ENCODE peak calls at places on chromosome 15, in eight cellular contexts. H is H7; C is T-helper 2 cell; P is left cardiac atrium; T is HTR-8/SVneo; U is stimulated activated CD4-positive, alpha-beta T cell treated with anti-CD3 and anti-CD28 coated beads, Interleukin-1b, Interleukin-23, amount 100 ng/mL, for 4 hours; L is HFF-Myc; O is T-helper 1 cell. S is an unnamed sample.

GRCh38 chr15:47766406-47766805 is 49.1 kb downstream of the SEMA6D start:
- DNase-seq in U (no peak), O (no peak), L (no peak), P (no peak), T (no peak), H (no peak), C (no peak), S (no peak)

GRCh38 chr15:42201801-42202200 is 6.3 kb downstream of the VPS39 start:
- DNase-seq in U (no peak), T (no peak), L (no peak), H (no peak), P (no peak), O (no peak), C (no peak), S (no peak)

GRCh38 chr15:84840741-84841429 is 23.7 kb downstream of the ALPK3 start:
- DNase-seq in L (no peak), C (no peak), O (no peak), U (no peak), H (no peak), T (no peak), P (peak), S (peak)

GRCh38 chr15:67117356-67117755 is 52.0 kb downstream of the SMAD3 start:
- DNase-seq in P (no peak), L (no peak), T (no peak), U (no peak), H (no peak), C (no peak), O (no peak), S (no peak)

GRCh38 chr15:62857411-62857853 is 185.1 kb upstream of the TPM1 start:
- DNase-seq in O (no peak), L (no peak), C (no peak), P (no peak), H (no peak), U (no peak), T (no peak), S (no peak)

GRCh38 chr15:32872606-32873291 is 154.9 kb downstream of the GREM1 start:
- DNase-seq in H (no peak), C (no peak), O (no peak), P (peak), T (no peak), L (no peak), U (no peak), S (peak)

GRCh38 chr15:92806763-92807162 is 93.4 kb upstream of the CHD2 start:
- DNase-seq in C (no peak), O (no peak), U (no peak), L (no peak), P (no peak), T (no peak), H (no peak), S (no peak)

GRCh38 chr15:79184465-79184892 is 93.9 kb upstream of the RASGRF1 start:
- DNase-seq in U (peak), H (peak), T (peak), C (peak), O (peak), L (peak), P (peak), S (peak)

GRCh38 chr15:67107014-67107812 is 41.8 kb downstream of the SMAD3 start:
- DNase-seq in L (peak), O (no peak), C (no peak), U (no peak), H (no peak), P (peak), T (peak), S (peak)

GRCh38 chr15:65423150-65423976 is 616 bp upstream of the IGDCC4 start:
- DNase-seq in T (no peak), P (no peak), H (no peak), U (no peak), C (no peak), O (no peak), L (no peak), S (no peak)

GRCh38 chr15:46555547-46555946 is 920.7 kb downstream of the SQOR start:
- DNase-seq in U (no peak), O (no peak), C (no peak), L (no peak), T (no peak), P (no peak), H (no peak), S (no peak)

GRCh38 chr15:67133738-67134576 is 68.6 kb downstream of the SMAD3 start:
- DNase-seq in H (no peak), T (no peak), C (no peak), L (no peak), U (peak), O (peak), P (no peak), S (no peak)

GRCh38 chr15:41915203-41915994 is 21.5 kb upstream of the SPTBN5 start:
- DNase-seq in U (no peak), L (no peak), H (no peak), P (no peak), C (no peak), O (no peak), T (no peak), S (no peak)

GRCh38 chr15:51830279-51830806 is 890 bp downstream of the TMOD3 start:
- DNase-seq in T (peak), U (no peak), P (no peak), C (no peak), H (no peak), L (peak), O (no peak), S (no peak)

GRCh38 chr15:67190326-67190725 is 64.1 kb downstream of the AAGAB start:
- DNase-seq in O (no peak), T (no peak), C (no peak), U (no peak), L (no peak), H (no peak), P (no peak), S (no peak)

GRCh38 chr15:76756371-76756770 is 148.8 kb downstream of the SCAPER start:
- DNase-seq in O (no peak), C (no peak), H (no peak), T (no peak), L (no peak), U (no peak), P (no peak), S (no peak)

GRCh38 chr15:52232327-52232726 is 41.1 kb upstream of the GNB5 start:
- DNase-seq in O (no peak), U (no peak), H (no peak), L (no peak), P (no peak), T (no peak), C (no peak), S (no peak)

GRCh38 chr15:63054985-63055384 is 12.4 kb downstream of the TPM1 start:
- DNase-seq in T (no peak), H (no peak), O (no peak), L (no peak), U (no peak), C (no peak), P (no peak), S (no peak)

GRCh38 chr15:101710806-101711205 is 13.5 kb downstream of the TARS3 start:
- DNase-seq in U (no peak), C (no peak), H (no peak), T (peak), L (peak), O (no peak), P (no peak), S (no peak)